ENCODE peak calls at places on chromosomes 5 and 9, in five cellular contexts. J, S, W, R and Q are unnamed samples.

GRCh38 chr5:169190860-169191259 is 110.1 kb downstream of the SLIT3 start:
- DNase-seq in W (no peak), R (no peak), S (no peak), J (no peak), Q (no peak)

GRCh38 chr5:39309534-39309933 is 54.8 kb downstream of the C9 start:
- DNase-seq in J (no peak), R (no peak), S (no peak), W (no peak), Q (no peak)

GRCh38 chr5:116650964-116651363 is 76.3 kb upstream of the SEMA6A start:
- DNase-seq in R (no peak), S (no peak), J (no peak), W (no peak), Q (no peak)

GRCh38 chr9:114319147-114319546 is 3.8 kb upstream of the ORM1 start:
- DNase-seq in J (no peak), W (no peak), S (peak; percentile 9), R (no peak), Q (no peak)

GRCh38 chr5:26121343-26121742 is 917.0 kb downstream of the CDH9 start:
- DNase-seq in W (no peak), S (no peak), J (no peak), R (peak; percentile 29), Q (no peak)

GRCh38 chr5:131990716-131991115 is 20.7 kb downstream of the ACSL6 start:
- DNase-seq in W (no peak), S (no peak), J (no peak), R (no peak), Q (no peak)

GRCh38 chr5:84290161-84290560 is 94.5 kb downstream of the EDIL3 start:
- DNase-seq in S (no peak), J (no peak), W (no peak), R (peak; percentile 83), Q (no peak)

GRCh38 chr9:90099262-90099982 is 494.6 kb downstream of the GADD45G start:
- DNase-seq in J (no peak), R (peak; percentile 43), W (peak; percentile 1), S (no peak), Q (no peak)

GRCh38 chr5:5886812-5887486 is 464.5 kb downstream of the ICE1 start:
- DNase-seq in W (no peak), S (no peak), R (no peak), J (no peak), Q (no peak)

GRCh38 chr5:95846554-95847260 is 24.2 kb upstream of the GLRX start:
- DNase-seq in W (no peak), R (peak; percentile 74), J (no peak), S (no peak), Q (no peak)

GRCh38 chr5:173825215-173825865 is 62.8 kb upstream of the CPEB4 start:
- DNase-seq in W (no peak), J (no peak), R (peak; percentile 58), S (no peak), Q (no peak)

GRCh38 chr5:53453898-53454837 is 26.3 kb upstream of the FST start:
- DNase-seq in S (no peak), R (no peak), W (no peak), J (no peak), Q (no peak)

GRCh38 chr5:76479973-76480667 is 77.0 kb downstream of the IQGAP2 start:
- DNase-seq in S (no peak), R (no peak), W (no peak), J (no peak), Q (no peak)

GRCh38 chr9:19699757-19700156 is 89.1 kb downstream of the SLC24A2 start:
- DNase-seq in S (no peak), J (no peak), W (no peak), R (no peak), Q (no peak)

GRCh38 chr5:126339215-126339805 is 83.9 kb upstream of the GRAMD2B start:
- DNase-seq in S (no peak), W (peak; percentile 2), R (peak; percentile 72), J (no peak), Q (no peak)

GRCh38 chr9:86286278-86286677 is 3.9 kb upstream of the ISCA1 start:
- DNase-seq in W (no peak), J (no peak), R (no peak), S (no peak), Q (no peak)

GRCh38 chr9:95891067-95891466 is 15.6 kb downstream of the ERCC6L2 start:
- DNase-seq in W (no peak), R (no peak), S (no peak), J (no peak), Q (no peak)

GRCh38 chr5:170232786-170233185 is at the start of gene C5orf58:
- DNase-seq in J (no peak), S (no peak), W (no peak), R (no peak), Q (no peak)

GRCh38 chr5:29950416-29951145 is 1242.9 kb upstream of the CDH6 start:
- DNase-seq in R (no peak), J (no peak), S (no peak), W (no peak), Q (no peak)

GRCh38 chr9:126790561-126790960 is 14.3 kb upstream of the ZBTB43 start:
- DNase-seq in W (no peak), R (no peak), S (peak; percentile 73), J (no peak), Q (no peak)

GRCh38 chr5:16549491-16550233 is 67.1 kb downstream of the RETREG1 start:
- DNase-seq in W (no peak), J (no peak), S (no peak), R (no peak), Q (no peak)

GRCh38 chr5:179319741-179320281 is 25.4 kb downstream of the ADAMTS2 start:
- DNase-seq in W (no peak), S (peak; percentile 84), J (no peak), R (no peak), Q (no peak)

GRCh38 chr5:102715405-102715804 is 39.7 kb upstream of the PAM start:
- DNase-seq in W (no peak), S (no peak), J (peak; percentile 50), R (peak; percentile 68), Q (no peak)